ENCODE peak calls at places on chromosomes 12 and 14, in six cellular contexts. D is RCC 7860; W is CD4-positive, alpha-beta memory T cell; V is T-helper 17 cell; K is RWPE1; O is stomach. L is an unnamed sample.

GRCh38 chr14:103854822-103855733 is 7.7 kb upstream of the PPP1R13B start:
- DNase-seq in D (no peak), W (no peak), V (no peak), K (no peak), O (peak; percentile 79), L (no peak)

GRCh38 chr12:120240495-120240833 is 25.1 kb downstream of the PXN start:
- DNase-seq in D (no peak), W (no peak), V (no peak), K (no peak), O (no peak), L (no peak)

GRCh38 chr12:104458645-104459555 is 2.2 kb downstream of the CHST11 start:
- DNase-seq in D (no peak), W (no peak), V (no peak), K (peak; percentile 22), O (no peak), L (peak; percentile 78)

GRCh38 chr14:73746540-73747385 is 32.6 kb upstream of the PNMA1 start:
- DNase-seq in D (no peak), W (no peak), V (no peak), K (no peak), O (no peak), L (no peak)

GRCh38 chr14:64387232-64387737 is 868 bp upstream of the MTHFD1 start:
- DNase-seq in D (peak; percentile 3), W (no peak), V (no peak), K (peak; percentile 20), O (no peak), L (no peak)

GRCh38 chr14:100384277-100384676 is 61.1 kb downstream of the SLC25A47 start:
- DNase-seq in D (no peak), W (no peak), V (no peak), K (no peak), O (no peak), L (no peak)

GRCh38 chr12:13373131-13373530 is 176.6 kb downstream of the EMP1 start:
- DNase-seq in D (no peak), W (no peak), V (no peak), K (no peak), O (no peak), L (no peak)

GRCh38 chr14:96592591-96593388 is 90.6 kb downstream of the PAPOLA start:
- DNase-seq in D (no peak), W (peak; percentile 63), V (peak; percentile 59), K (peak; percentile 80), O (peak; percentile 50), L (no peak)

GRCh38 chr12:104291867-104292524 is 11.5 kb upstream of the EID3 start:
- DNase-seq in D (no peak), W (no peak), V (no peak), K (no peak), O (no peak), L (no peak)

GRCh38 chr14:94174622-94175402 is 690 bp downstream of the PPP4R4 start:
- DNase-seq in D (no peak), W (no peak), V (no peak), K (no peak), O (no peak), L (no peak)

GRCh38 chr12:51482808-51483532 is 58.3 kb downstream of the SLC4A8 start:
- DNase-seq in D (no peak), W (peak; percentile 30), V (no peak), K (no peak), O (no peak), L (no peak)

GRCh38 chr14:68306934-68307758 is 485.7 kb downstream of the ZFP36L1 start:
- DNase-seq in D (no peak), W (no peak), V (no peak), K (no peak), O (peak; percentile 76), L (no peak)

GRCh38 chr12:53179694-53180269 is 740 bp upstream of the ZNF740 start:
- DNase-seq in D (no peak), W (no peak), V (no peak), K (no peak), O (no peak), L (no peak)

GRCh38 chr14:43003845-43004244 is 1397.2 kb downstream of the LRFN5 start:
- DNase-seq in D (no peak), W (no peak), V (no peak), K (no peak), O (no peak), L (no peak)

L was measured in aorta.